ENCODE peak calls at places on chromosomes 7 and 10, in nine cellular contexts. F is AG09319; M is WTC11; S is left colon; I is left ventricle myocardium superior; W is activated naive CD4-positive, alpha-beta T cell; U is kidney tubule cell; E is GF-D8; R is B cell. A is an unnamed sample.

GRCh38 chr7:16015981-16016380 is 329.5 kb upstream of the MEOX2 start:
- DNase-seq in W (no peak), E (no peak), S (no peak), U (no peak), M (no peak), R (no peak), F (no peak), I (no peak), A (no peak)

GRCh38 chr10:95756061-95756751 is at the start of gene ENTPD1:
- DNase-seq in U (no peak), E (peak), R (peak), S (no peak), I (no peak), W (no peak), M (peak), F (no peak), A (no peak)

GRCh38 chr7:102117743-102118142 is 168.9 kb upstream of the SH2B2 start:
- DNase-seq in I (no peak), U (no peak), F (no peak), W (no peak), E (no peak), M (no peak), R (no peak), S (no peak), A (no peak)

GRCh38 chr10:96789571-96790108 is 42.5 kb upstream of the LCOR start:
- DNase-seq in W (no peak), F (no peak), I (no peak), S (no peak), E (peak), U (no peak), M (no peak), R (peak), A (no peak)

GRCh38 chr10:43955002-43955596 is 306.4 kb upstream of the ZNF32 start:
- DNase-seq in U (no peak), E (no peak), R (no peak), W (no peak), I (no peak), F (no peak), S (no peak), M (no peak), A (no peak)

GRCh38 chr7:157928171-157928794 is 591.5 kb downstream of the DNAJB6 start:
- DNase-seq in U (no peak), E (no peak), F (no peak), S (no peak), W (no peak), R (no peak), M (no peak), I (no peak), A (no peak)

GRCh38 chr7:92156976-92157375 is 22.0 kb downstream of the LRRD1 start:
- DNase-seq in I (no peak), R (no peak), S (no peak), M (no peak), U (no peak), E (no peak), F (no peak), W (no peak), A (no peak)

GRCh38 chr10:122267849-122268737 is 3.0 kb upstream of the BTBD16 start:
- DNase-seq in W (peak), M (peak), U (peak), F (no peak), E (no peak), R (peak), S (no peak), I (peak), A (no peak)

GRCh38 chr7:120732256-120732655 is 125.7 kb downstream of the TSPAN12 start:
- DNase-seq in U (no peak), S (no peak), E (no peak), W (no peak), M (no peak), F (no peak), R (no peak), I (no peak), A (no peak)

GRCh38 chr10:44925224-44925623 is 14.1 kb downstream of the TMEM72 start:
- DNase-seq in F (no peak), E (peak), R (no peak), S (no peak), I (no peak), W (no peak), M (peak), U (peak), A (peak)

GRCh38 chr10:106038246-106038645 is 1126.3 kb downstream of the SORCS1 start:
- DNase-seq in R (no peak), S (no peak), W (no peak), M (no peak), U (no peak), I (no peak), F (no peak), E (no peak), A (no peak)

GRCh38 chr7:29806131-29806792 is at the start of gene WIPF3:
- DNase-seq in S (peak), M (peak), W (no peak), R (no peak), E (no peak), U (peak), I (peak), F (no peak), A (no peak)

GRCh38 chr10:78688945-78689935 is 379.5 kb upstream of the ZMIZ1 start:
- DNase-seq in S (peak), M (no peak), U (no peak), I (peak), R (no peak), W (no peak), E (no peak), F (peak), A (no peak)

GRCh38 chr7:137667633-137668387 is 179.0 kb downstream of the DGKI start:
- DNase-seq in U (peak), E (no peak), M (no peak), I (no peak), F (peak), S (no peak), W (no peak), R (no peak), A (no peak)

GRCh38 chr10:33223326-33224014 is 111.0 kb downstream of the NRP1 start:
- DNase-seq in R (no peak), U (peak), M (no peak), E (no peak), S (no peak), I (no peak), F (no peak), W (no peak), A (no peak)

GRCh38 chr7:29297194-29297890 is 102.8 kb downstream of the CHN2 start:
- DNase-seq in S (no peak), F (no peak), W (no peak), R (no peak), I (no peak), U (no peak), M (peak), E (no peak), A (no peak)

GRCh38 chr7:64890761-64891666 is 12.1 kb upstream of the ZNF273 start:
- DNase-seq in R (no peak), M (no peak), E (no peak), W (no peak), F (no peak), I (no peak), S (no peak), U (peak), A (no peak)

GRCh38 chr10:97426776-97427570 is 982 bp downstream of the PGAM1 start:
- DNase-seq in S (no peak), M (no peak), I (no peak), F (no peak), E (no peak), R (no peak), U (no peak), W (no peak), A (no peak)

GRCh38 chr7:21370283-21370982 is 57.5 kb upstream of the SP4 start:
- DNase-seq in W (no peak), I (no peak), S (no peak), E (no peak), F (no peak), U (no peak), R (no peak), M (no peak), A (no peak)

GRCh38 chr7:80641548-80641947 is 3.1 kb downstream of the CD36 start:
- DNase-seq in F (no peak), E (no peak), W (no peak), S (no peak), R (no peak), U (no peak), M (no peak), I (no peak), A (no peak)

GRCh38 chr7:104943502-104944343 is 70.3 kb upstream of the KMT2E start:
- DNase-seq in F (no peak), U (peak), M (no peak), W (peak), S (peak), E (peak), R (peak), I (peak), A (no peak)

GRCh38 chr10:77120697-77121096 is 516.9 kb downstream of the KCNMA1 start:
- DNase-seq in M (no peak), E (no peak), W (no peak), R (no peak), I (no peak), S (no peak), F (no peak), U (no peak), A (no peak)

GRCh38 chr7:133688483-133689239 is 435.8 kb downstream of the EXOC4 start:
- DNase-seq in R (no peak), S (no peak), W (no peak), I (no peak), F (no peak), M (no peak), E (peak), U (peak), A (no peak)

GRCh38 chr10:63929826-63930467 is 408.7 kb downstream of the REEP3 start:
- DNase-seq in F (no peak), U (peak), M (no peak), E (no peak), R (no peak), W (no peak), S (no peak), I (no peak), A (no peak)

GRCh38 chr10:30192846-30193608 is 133.6 kb upstream of the JCAD start:
- DNase-seq in E (no peak), U (no peak), F (no peak), M (no peak), I (no peak), R (no peak), S (no peak), W (no peak), A (no peak)

GRCh38 chr7:56009695-56010094 is 41.5 kb downstream of the PSPH start:
- DNase-seq in E (no peak), W (no peak), S (peak), F (no peak), R (no peak), M (no peak), U (peak), I (no peak), A (no peak)

GRCh38 chr7:34156336-34156735 is 251.0 kb downstream of the BMPER start:
- DNase-seq in U (no peak), M (no peak), I (no peak), W (no peak), S (no peak), E (no peak), R (no peak), F (no peak), A (no peak)

GRCh38 chr7:9149499-9150082 is 716.2 kb downstream of the NXPH1 start:
- DNase-seq in M (no peak), I (no peak), W (no peak), R (no peak), E (no peak), F (no peak), S (no peak), U (peak), A (no peak)

GRCh38 chr10:88728107-88728763 is 22.2 kb downstream of the LIPK start:
- DNase-seq in F (no peak), U (no peak), S (no peak), M (peak), R (no peak), E (no peak), I (peak), W (no peak), A (no peak)

GRCh38 chr10:35684625-35685024 is 42.5 kb upstream of the FZD8 start:
- DNase-seq in F (no peak), U (no peak), I (no peak), E (no peak), R (no peak), M (no peak), S (no peak), W (no peak), A (no peak)

GRCh38 chr10:62053860-62054259 is 152.4 kb downstream of the ARID5B start:
- DNase-seq in F (no peak), I (no peak), S (no peak), R (no peak), U (no peak), M (no peak), W (no peak), E (no peak), A (no peak)

GRCh38 chr10:118531105-118531851 is 64.2 kb downstream of the PRLHR start:
- DNase-seq in F (no peak), S (no peak), I (no peak), W (no peak), R (no peak), U (no peak), E (no peak), M (no peak), A (no peak)

GRCh38 chr10:48655426-48656240 is 29.0 kb upstream of the WDFY4 start:
- DNase-seq in E (no peak), W (no peak), I (peak), U (peak), S (peak), M (no peak), F (no peak), R (no peak), A (peak)

GRCh38 chr10:8053446-8054242 is 844 bp upstream of the GATA3 start:
- DNase-seq in E (peak), R (peak), M (peak), U (peak), W (peak), F (peak), S (peak), I (peak), A (no peak)

GRCh38 chr7:129150199-129150996 is 5.9 kb downstream of the TSPAN33 start:
- DNase-seq in E (no peak), W (no peak), M (peak), R (no peak), F (no peak), U (no peak), I (peak), S (no peak), A (no peak)

GRCh38 chr10:112898540-112899395 is 51.3 kb upstream of the TCF7L2 start:
- DNase-seq in F (no peak), R (no peak), U (peak), E (no peak), S (peak), I (no peak), M (peak), W (no peak), A (no peak)

A was measured in brain pericyte.